ENCODE peak calls at places on chromosomes 4 and X, in seven cellular contexts. One of them, this sample, is unnamed.

GRCh38 chr4:7802093-7802726 is 137.5 kb downstream of the AFAP1 start:
- DNase-seq in left lung: peak; percentile 72
- DNase-seq in neural crest cell: peak; percentile 88
- DNase-seq in ACHN: peak; percentile 67
- DNase-seq in smooth muscle cell of the brain vasculature: no peak
- DNase-seq in stimulated activated CD4-positive, alpha-beta T cell treated with anti-CD3 and anti-CD28 coated beads, Interleukin-15, amount 100 ng/mL, for 1 hour: peak; percentile 69
- DNase-seq in HEK293T: peak; percentile 84
- DNase-seq in this sample: no peak

GRCh38 chr4:41749650-41750049 is 1.1 kb upstream of the PHOX2B start:
- DNase-seq in left lung: no peak
- DNase-seq in neural crest cell: no peak
- DNase-seq in ACHN: no peak
- DNase-seq in smooth muscle cell of the brain vasculature: no peak
- DNase-seq in stimulated activated CD4-positive, alpha-beta T cell treated with anti-CD3 and anti-CD28 coated beads, Interleukin-15, amount 100 ng/mL, for 1 hour: no peak
- DNase-seq in HEK293T: no peak
- DNase-seq in this sample: no peak

GRCh38 chr4:156615066-156615514 is 356.5 kb downstream of the PDGFC start:
- DNase-seq in left lung: peak; percentile 42
- DNase-seq in neural crest cell: no peak
- DNase-seq in ACHN: no peak
- DNase-seq in smooth muscle cell of the brain vasculature: peak; percentile 7
- DNase-seq in stimulated activated CD4-positive, alpha-beta T cell treated with anti-CD3 and anti-CD28 coated beads, Interleukin-15, amount 100 ng/mL, for 1 hour: no peak
- DNase-seq in HEK293T: no peak
- DNase-seq in this sample: no peak

GRCh38 chr4:64857198-64857597 is 447.9 kb upstream of the TECRL start:
- DNase-seq in left lung: no peak
- DNase-seq in neural crest cell: no peak
- DNase-seq in ACHN: no peak
- DNase-seq in smooth muscle cell of the brain vasculature: no peak
- DNase-seq in stimulated activated CD4-positive, alpha-beta T cell treated with anti-CD3 and anti-CD28 coated beads, Interleukin-15, amount 100 ng/mL, for 1 hour: no peak
- DNase-seq in HEK293T: no peak
- DNase-seq in this sample: no peak

GRCh38 chr4:98603683-98604573 is 54.5 kb downstream of the TSPAN5 start:
- DNase-seq in left lung: no peak
- DNase-seq in neural crest cell: no peak
- DNase-seq in ACHN: no peak
- DNase-seq in smooth muscle cell of the brain vasculature: no peak
- DNase-seq in stimulated activated CD4-positive, alpha-beta T cell treated with anti-CD3 and anti-CD28 coated beads, Interleukin-15, amount 100 ng/mL, for 1 hour: no peak
- DNase-seq in HEK293T: no peak
- DNase-seq in this sample: no peak

GRCh38 chr4:21885241-21885640 is 63.3 kb downstream of the KCNIP4 start:
- DNase-seq in left lung: no peak
- DNase-seq in neural crest cell: no peak
- DNase-seq in ACHN: no peak
- DNase-seq in smooth muscle cell of the brain vasculature: no peak
- DNase-seq in stimulated activated CD4-positive, alpha-beta T cell treated with anti-CD3 and anti-CD28 coated beads, Interleukin-15, amount 100 ng/mL, for 1 hour: no peak
- DNase-seq in HEK293T: no peak
- DNase-seq in this sample: no peak

GRCh38 chr4:143025111-143025704 is 159.5 kb upstream of the USP38 start:
- DNase-seq in left lung: no peak
- DNase-seq in neural crest cell: no peak
- DNase-seq in ACHN: peak; percentile 6
- DNase-seq in smooth muscle cell of the brain vasculature: peak; percentile 35
- DNase-seq in stimulated activated CD4-positive, alpha-beta T cell treated with anti-CD3 and anti-CD28 coated beads, Interleukin-15, amount 100 ng/mL, for 1 hour: no peak
- DNase-seq in HEK293T: no peak
- DNase-seq in this sample: no peak

GRCh38 chr4:41428205-41428940 is 109.6 kb upstream of the LIMCH1 start:
- DNase-seq in left lung: no peak
- DNase-seq in neural crest cell: no peak
- DNase-seq in ACHN: no peak
- DNase-seq in smooth muscle cell of the brain vasculature: no peak
- DNase-seq in stimulated activated CD4-positive, alpha-beta T cell treated with anti-CD3 and anti-CD28 coated beads, Interleukin-15, amount 100 ng/mL, for 1 hour: no peak
- DNase-seq in HEK293T: no peak
- DNase-seq in this sample: no peak

GRCh38 chrX:13092455-13092941 is 48.1 kb upstream of the FAM9C start:
- DNase-seq in left lung: peak; percentile 69
- DNase-seq in neural crest cell: no peak
- DNase-seq in ACHN: no peak
- DNase-seq in smooth muscle cell of the brain vasculature: no peak
- DNase-seq in stimulated activated CD4-positive, alpha-beta T cell treated with anti-CD3 and anti-CD28 coated beads, Interleukin-15, amount 100 ng/mL, for 1 hour: peak; percentile 39
- DNase-seq in HEK293T: no peak
- DNase-seq in this sample: no peak

GRCh38 chrX:147891886-147892285 is 19.8 kb upstream of the FMR1 start:
- DNase-seq in left lung: no peak
- DNase-seq in neural crest cell: no peak
- DNase-seq in ACHN: no peak
- DNase-seq in smooth muscle cell of the brain vasculature: no peak
- DNase-seq in stimulated activated CD4-positive, alpha-beta T cell treated with anti-CD3 and anti-CD28 coated beads, Interleukin-15, amount 100 ng/mL, for 1 hour: no peak
- DNase-seq in HEK293T: no peak
- DNase-seq in this sample: no peak

GRCh38 chr4:162681212-162681611 is 485.5 kb downstream of the NAF1 start:
- DNase-seq in left lung: no peak
- DNase-seq in neural crest cell: no peak
- DNase-seq in ACHN: no peak
- DNase-seq in smooth muscle cell of the brain vasculature: no peak
- DNase-seq in stimulated activated CD4-positive, alpha-beta T cell treated with anti-CD3 and anti-CD28 coated beads, Interleukin-15, amount 100 ng/mL, for 1 hour: no peak
- DNase-seq in HEK293T: no peak
- DNase-seq in this sample: no peak

GRCh38 chr4:1502976-1503375 is 96.7 kb upstream of the NKX1-1 start:
- DNase-seq in left lung: peak; percentile 24
- DNase-seq in neural crest cell: no peak
- DNase-seq in ACHN: no peak
- DNase-seq in smooth muscle cell of the brain vasculature: no peak
- DNase-seq in stimulated activated CD4-positive, alpha-beta T cell treated with anti-CD3 and anti-CD28 coated beads, Interleukin-15, amount 100 ng/mL, for 1 hour: no peak
- DNase-seq in HEK293T: no peak
- DNase-seq in this sample: no peak

GRCh38 chrX:136586386-136586785 is 54.4 kb downstream of the VGLL1 start:
- DNase-seq in left lung: no peak
- DNase-seq in neural crest cell: no peak
- DNase-seq in ACHN: no peak
- DNase-seq in smooth muscle cell of the brain vasculature: peak; percentile 6
- DNase-seq in stimulated activated CD4-positive, alpha-beta T cell treated with anti-CD3 and anti-CD28 coated beads, Interleukin-15, amount 100 ng/mL, for 1 hour: no peak
- DNase-seq in HEK293T: no peak
- DNase-seq in this sample: no peak

GRCh38 chr4:133157460-133158160 is 8.5 kb downstream of the PCDH10 start:
- DNase-seq in left lung: no peak
- DNase-seq in neural crest cell: no peak
- DNase-seq in ACHN: no peak
- DNase-seq in smooth muscle cell of the brain vasculature: no peak
- DNase-seq in stimulated activated CD4-positive, alpha-beta T cell treated with anti-CD3 and anti-CD28 coated beads, Interleukin-15, amount 100 ng/mL, for 1 hour: no peak
- DNase-seq in HEK293T: no peak
- DNase-seq in this sample: no peak

GRCh38 chr4:148090029-148090428 is 352.2 kb downstream of the NR3C2 start:
- DNase-seq in left lung: no peak
- DNase-seq in neural crest cell: no peak
- DNase-seq in ACHN: no peak
- DNase-seq in smooth muscle cell of the brain vasculature: no peak
- DNase-seq in stimulated activated CD4-positive, alpha-beta T cell treated with anti-CD3 and anti-CD28 coated beads, Interleukin-15, amount 100 ng/mL, for 1 hour: no peak
- DNase-seq in HEK293T: no peak
- DNase-seq in this sample: no peak

GRCh38 chrX:47898024-47898423 is 61.3 kb downstream of the ZNF81 start:
- DNase-seq in left lung: no peak
- DNase-seq in neural crest cell: no peak
- DNase-seq in ACHN: no peak
- DNase-seq in smooth muscle cell of the brain vasculature: no peak
- DNase-seq in stimulated activated CD4-positive, alpha-beta T cell treated with anti-CD3 and anti-CD28 coated beads, Interleukin-15, amount 100 ng/mL, for 1 hour: no peak
- DNase-seq in HEK293T: no peak
- DNase-seq in this sample: no peak

GRCh38 chrX:15242899-15243555 is 26.9 kb downstream of the ASB9 start:
- DNase-seq in left lung: no peak
- DNase-seq in neural crest cell: peak; percentile 18
- DNase-seq in ACHN: peak; percentile 42
- DNase-seq in smooth muscle cell of the brain vasculature: no peak
- DNase-seq in stimulated activated CD4-positive, alpha-beta T cell treated with anti-CD3 and anti-CD28 coated beads, Interleukin-15, amount 100 ng/mL, for 1 hour: no peak
- DNase-seq in HEK293T: peak; percentile 49
- DNase-seq in this sample: peak; percentile 10

GRCh38 chr4:106583567-106583966 is 215.0 kb upstream of the GIMD1 start:
- DNase-seq in left lung: no peak
- DNase-seq in neural crest cell: no peak
- DNase-seq in ACHN: peak; percentile 58
- DNase-seq in smooth muscle cell of the brain vasculature: peak; percentile 57
- DNase-seq in stimulated activated CD4-positive, alpha-beta T cell treated with anti-CD3 and anti-CD28 coated beads, Interleukin-15, amount 100 ng/mL, for 1 hour: no peak
- DNase-seq in HEK293T: no peak
- DNase-seq in this sample: no peak

GRCh38 chr4:7194251-7195137 is 2.2 kb downstream of the SORCS2 start:
- DNase-seq in left lung: peak; percentile 74
- DNase-seq in neural crest cell: no peak
- DNase-seq in ACHN: peak; percentile 30
- DNase-seq in smooth muscle cell of the brain vasculature: no peak
- DNase-seq in stimulated activated CD4-positive, alpha-beta T cell treated with anti-CD3 and anti-CD28 coated beads, Interleukin-15, amount 100 ng/mL, for 1 hour: no peak
- DNase-seq in HEK293T: no peak
- DNase-seq in this sample: no peak

GRCh38 chrX:139640259-139640658 is 67.7 kb downstream of the MCF2 start:
- DNase-seq in left lung: no peak
- DNase-seq in neural crest cell: no peak
- DNase-seq in ACHN: no peak
- DNase-seq in smooth muscle cell of the brain vasculature: no peak
- DNase-seq in stimulated activated CD4-positive, alpha-beta T cell treated with anti-CD3 and anti-CD28 coated beads, Interleukin-15, amount 100 ng/mL, for 1 hour: no peak
- DNase-seq in HEK293T: no peak
- DNase-seq in this sample: no peak

GRCh38 chr4:163462556-163462955 is 11.0 kb downstream of the TKTL2 start:
- DNase-seq in left lung: no peak
- DNase-seq in neural crest cell: no peak
- DNase-seq in ACHN: no peak
- DNase-seq in smooth muscle cell of the brain vasculature: no peak
- DNase-seq in stimulated activated CD4-positive, alpha-beta T cell treated with anti-CD3 and anti-CD28 coated beads, Interleukin-15, amount 100 ng/mL, for 1 hour: no peak
- DNase-seq in HEK293T: no peak
- DNase-seq in this sample: no peak

GRCh38 chrX:107684956-107685385 is 56.7 kb downstream of the PRPS1 start:
- DNase-seq in left lung: peak; percentile 91
- DNase-seq in neural crest cell: no peak
- DNase-seq in ACHN: peak; percentile 55
- DNase-seq in smooth muscle cell of the brain vasculature: no peak
- DNase-seq in stimulated activated CD4-positive, alpha-beta T cell treated with anti-CD3 and anti-CD28 coated beads, Interleukin-15, amount 100 ng/mL, for 1 hour: no peak
- DNase-seq in HEK293T: peak; percentile 47
- DNase-seq in this sample: no peak

GRCh38 chrX:149996515-149996914 is 58.2 kb upstream of the EOLA2 start:
- DNase-seq in left lung: no peak
- DNase-seq in neural crest cell: no peak
- DNase-seq in ACHN: no peak
- DNase-seq in smooth muscle cell of the brain vasculature: no peak
- DNase-seq in stimulated activated CD4-positive, alpha-beta T cell treated with anti-CD3 and anti-CD28 coated beads, Interleukin-15, amount 100 ng/mL, for 1 hour: no peak
- DNase-seq in HEK293T: no peak
- DNase-seq in this sample: no peak

GRCh38 chr4:38955957-38956356 is 76.3 kb downstream of the TMEM156 start:
- DNase-seq in left lung: no peak
- DNase-seq in neural crest cell: no peak
- DNase-seq in ACHN: no peak
- DNase-seq in smooth muscle cell of the brain vasculature: no peak
- DNase-seq in stimulated activated CD4-positive, alpha-beta T cell treated with anti-CD3 and anti-CD28 coated beads, Interleukin-15, amount 100 ng/mL, for 1 hour: no peak
- DNase-seq in HEK293T: no peak
- DNase-seq in this sample: no peak

GRCh38 chr4:146981651-146982050 is 36.0 kb upstream of the TTC29 start:
- DNase-seq in left lung: no peak
- DNase-seq in neural crest cell: no peak
- DNase-seq in ACHN: no peak
- DNase-seq in smooth muscle cell of the brain vasculature: no peak
- DNase-seq in stimulated activated CD4-positive, alpha-beta T cell treated with anti-CD3 and anti-CD28 coated beads, Interleukin-15, amount 100 ng/mL, for 1 hour: no peak
- DNase-seq in HEK293T: peak; percentile 31
- DNase-seq in this sample: no peak

GRCh38 chr4:113587156-113587555 is 174.4 kb downstream of the CAMK2D start:
- DNase-seq in left lung: no peak
- DNase-seq in neural crest cell: no peak
- DNase-seq in ACHN: no peak
- DNase-seq in smooth muscle cell of the brain vasculature: no peak
- DNase-seq in stimulated activated CD4-positive, alpha-beta T cell treated with anti-CD3 and anti-CD28 coated beads, Interleukin-15, amount 100 ng/mL, for 1 hour: no peak
- DNase-seq in HEK293T: no peak
- DNase-seq in this sample: no peak

GRCh38 chr4:53478671-53479456 is 101.4 kb downstream of the FIP1L1 start:
- DNase-seq in left lung: no peak
- DNase-seq in neural crest cell: no peak
- DNase-seq in ACHN: no peak
- DNase-seq in smooth muscle cell of the brain vasculature: no peak
- DNase-seq in stimulated activated CD4-positive, alpha-beta T cell treated with anti-CD3 and anti-CD28 coated beads, Interleukin-15, amount 100 ng/mL, for 1 hour: no peak
- DNase-seq in HEK293T: no peak
- DNase-seq in this sample: no peak

GRCh38 chr4:53852343-53852742 is 212.1 kb downstream of the CHIC2 start:
- DNase-seq in left lung: no peak
- DNase-seq in neural crest cell: no peak
- DNase-seq in ACHN: no peak
- DNase-seq in smooth muscle cell of the brain vasculature: peak; percentile 88
- DNase-seq in stimulated activated CD4-positive, alpha-beta T cell treated with anti-CD3 and anti-CD28 coated beads, Interleukin-15, amount 100 ng/mL, for 1 hour: no peak
- DNase-seq in HEK293T: no peak
- DNase-seq in this sample: no peak

GRCh38 chrX:116694046-116694445 is 231.3 kb upstream of the CT83 start:
- DNase-seq in left lung: no peak
- DNase-seq in neural crest cell: no peak
- DNase-seq in ACHN: no peak
- DNase-seq in smooth muscle cell of the brain vasculature: no peak
- DNase-seq in stimulated activated CD4-positive, alpha-beta T cell treated with anti-CD3 and anti-CD28 coated beads, Interleukin-15, amount 100 ng/mL, for 1 hour: no peak
- DNase-seq in HEK293T: no peak
- DNase-seq in this sample: no peak

GRCh38 chrX:69024931-69025330 is 140.3 kb downstream of the PJA1 start:
- DNase-seq in left lung: peak; percentile 60
- DNase-seq in neural crest cell: no peak
- DNase-seq in ACHN: no peak
- DNase-seq in smooth muscle cell of the brain vasculature: no peak
- DNase-seq in stimulated activated CD4-positive, alpha-beta T cell treated with anti-CD3 and anti-CD28 coated beads, Interleukin-15, amount 100 ng/mL, for 1 hour: no peak
- DNase-seq in HEK293T: peak; percentile 4
- DNase-seq in this sample: no peak

GRCh38 chrX:102604327-102604726 is 5.0 kb downstream of the ARMCX5 start:
- DNase-seq in left lung: no peak
- DNase-seq in neural crest cell: no peak
- DNase-seq in ACHN: no peak
- DNase-seq in smooth muscle cell of the brain vasculature: no peak
- DNase-seq in stimulated activated CD4-positive, alpha-beta T cell treated with anti-CD3 and anti-CD28 coated beads, Interleukin-15, amount 100 ng/mL, for 1 hour: no peak
- DNase-seq in HEK293T: no peak
- DNase-seq in this sample: no peak

GRCh38 chr4:2044119-2044485 is 15.0 kb upstream of the NAT8L start:
- DNase-seq in left lung: no peak
- DNase-seq in neural crest cell: no peak
- DNase-seq in ACHN: no peak
- DNase-seq in smooth muscle cell of the brain vasculature: no peak
- DNase-seq in stimulated activated CD4-positive, alpha-beta T cell treated with anti-CD3 and anti-CD28 coated beads, Interleukin-15, amount 100 ng/mL, for 1 hour: no peak
- DNase-seq in HEK293T: no peak
- DNase-seq in this sample: no peak

GRCh38 chr4:140635606-140636005 is 66.8 kb upstream of the UCP1 start:
- DNase-seq in left lung: peak; percentile 62
- DNase-seq in neural crest cell: no peak
- DNase-seq in ACHN: peak; percentile 28
- DNase-seq in smooth muscle cell of the brain vasculature: no peak
- DNase-seq in stimulated activated CD4-positive, alpha-beta T cell treated with anti-CD3 and anti-CD28 coated beads, Interleukin-15, amount 100 ng/mL, for 1 hour: no peak
- DNase-seq in HEK293T: no peak
- DNase-seq in this sample: no peak